ENCODE peak calls at places on chromosomes 11 and 22, in five cellular contexts. X, B, L, F and V are unnamed samples.

GRCh38 chr22:48599346-48599745 is 1228.3 kb downstream of the BRD1 start:
- DNase-seq in L (no peak), F (no peak), B (no peak), X (no peak), V (no peak)

GRCh38 chr11:106238704-106239360 is 161.4 kb downstream of the AASDHPPT start:
- DNase-seq in L (no peak), B (no peak), F (no peak), X (no peak), V (no peak)

GRCh38 chr22:17749605-17750395 is 24.5 kb downstream of the BID start:
- DNase-seq in B (no peak), F (no peak), L (no peak), X (no peak), V (no peak)

GRCh38 chr11:32586576-32587190 is 3.1 kb downstream of the EIF3M start:
- DNase-seq in F (peak; percentile 55), L (no peak), B (no peak), X (peak; percentile 24), V (no peak)

GRCh38 chr11:34680918-34681554 is 60.1 kb downstream of the EHF start:
- DNase-seq in B (no peak), F (peak; percentile 97), L (peak; percentile 50), X (peak; percentile 78), V (no peak)

GRCh38 chr22:37735054-37735453 is 38.2 kb downstream of the TRIOBP start:
- DNase-seq in L (peak; percentile 80), F (no peak), X (no peak), B (peak; percentile 50), V (no peak)

GRCh38 chr22:41647771-41648170 is 26.7 kb downstream of the XRCC6 start:
- DNase-seq in B (no peak), F (no peak), L (no peak), X (no peak), V (no peak)

GRCh38 chr11:112623057-112623456 is 338.2 kb upstream of the NCAM1 start:
- DNase-seq in L (no peak), B (no peak), F (no peak), X (no peak), V (no peak)

DNA sequence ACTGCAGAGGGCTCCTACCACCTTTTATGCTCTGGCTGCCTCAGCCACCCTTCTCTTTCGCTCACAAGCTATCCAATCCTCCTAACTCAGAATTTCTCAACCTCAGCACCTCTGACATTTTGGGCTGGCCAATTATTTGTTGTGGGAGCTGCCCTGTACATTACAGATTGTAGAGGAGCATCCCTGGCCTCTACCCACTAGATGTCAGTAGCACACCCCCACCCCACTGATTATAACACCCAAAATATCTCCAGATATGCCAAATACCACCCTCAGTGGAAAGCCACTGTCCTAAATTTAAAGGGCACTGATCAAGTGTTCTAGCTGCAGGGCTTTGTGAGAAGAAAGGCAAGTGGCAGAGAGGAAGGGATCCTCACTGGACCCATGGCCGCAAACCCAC is 443.1 kb downstream of the SOX6 start:
- DNase-seq in X (no peak), B (no peak), F (no peak), L (no peak), V (no peak)
- TF ChIP-seq CTCF in X (peak; percentile 26), B (no peak), F (no peak), L (no peak), V (no peak)

GRCh38 chr11:66299189-66299588 is 7.5 kb downstream of the TMEM151A start:
- DNase-seq in F (no peak), X (no peak), B (no peak), L (no peak), V (no peak)
- TF ChIP-seq CTCF in F (no peak), X (no peak), B (no peak), L (no peak), V (no peak)

GRCh38 chr11:134331565-134332188 is at the start of gene GLB1L2:
- DNase-seq in L (peak; percentile 79), F (peak; percentile 17), B (peak; percentile 67), X (no peak), V (peak; percentile 82)

GRCh38 chr11:134333312-134333711 is 1.5 kb downstream of the GLB1L2 start:
- DNase-seq in L (no peak), B (no peak), F (no peak), X (no peak), V (no peak)

GRCh38 chr11:134330611-134331564 is 900 bp upstream of the GLB1L2 start:
- DNase-seq in F (no peak), B (no peak), L (no peak), X (no peak), V (no peak)

GRCh38 chr11:134332782-134333181 is 994 bp downstream of the GLB1L2 start:
- DNase-seq in F (no peak), L (no peak), X (no peak), B (no peak), V (no peak)

GRCh38 chr11:134332189-134332631 is 422 bp downstream of the GLB1L2 start:
- DNase-seq in B (peak; percentile 25), L (peak; percentile 22), X (no peak), F (no peak), V (no peak)
- TF ChIP-seq CTCF in B (peak; percentile 10), L (no peak), X (no peak), F (no peak), V (no peak)

GRCh38 chr11:118689503-118689851 is 10.0 kb upstream of the TREH start:
- DNase-seq in L (no peak), X (no peak), F (no peak), B (no peak), V (no peak)
- TF ChIP-seq CTCF in L (no peak), X (no peak), F (no peak), B (no peak), V (no peak)

GRCh38 chr11:127493330-127493729 is 492.8 kb upstream of the KIRREL3 start:
- DNase-seq in B (no peak), F (peak; percentile 33), L (no peak), X (peak; percentile 19), V (no peak)
- TF ChIP-seq CTCF in B (peak; percentile 66), F (peak; percentile 63), L (peak; percentile 23), X (peak; percentile 44), V (peak; percentile 80)